ENCODE peak calls at places on chromosome 4, in four cellular contexts. J, G, U and T are unnamed samples.

GRCh38 chr4:108301583-108302256 is 133.0 kb upstream of the LEF1 start:
- DNase-seq in J (no peak), G (no peak), U (no peak), T (no peak)

GRCh38 chr4:89382439-89382838 is 74.8 kb upstream of the GPRIN3 start:
- DNase-seq in J (no peak), G (no peak), U (no peak), T (no peak)

GRCh38 chr4:38491854-38492478 is 172.0 kb upstream of the KLF3 start:
- DNase-seq in J (no peak), G (no peak), U (no peak), T (no peak)

GRCh38 chr4:53477666-53478065 is 100.2 kb downstream of the FIP1L1 start:
- DNase-seq in J (no peak), G (no peak), U (no peak), T (no peak)

GRCh38 chr4:105620640-105621323 is 68.4 kb downstream of the ARHGEF38 start:
- DNase-seq in J (peak), G (peak), U (peak), T (peak)

GRCh38 chr4:178823673-178824072 is 1381.4 kb upstream of the AGA start:
- DNase-seq in J (no peak), G (no peak), U (no peak), T (no peak)

GRCh38 chr4:123232439-123232838 is 164.2 kb upstream of the SPRY1 start:
- DNase-seq in J (peak), G (peak), U (no peak), T (peak)

GRCh38 chr4:188374870-188375269 is 235.6 kb downstream of the TRIML1 start:
- DNase-seq in J (no peak), G (no peak), U (no peak), T (no peak)

GRCh38 chr4:104494822-104495559 is at the start of gene CXXC4:
- DNase-seq in J (peak), G (no peak), U (peak), T (peak)

GRCh38 chr4:62953752-62954151 is 1455.5 kb downstream of the TECRL start:
- DNase-seq in J (no peak), G (no peak), U (no peak), T (no peak)

GRCh38 chr4:158277558-158277957 is 67.3 kb downstream of the TMEM144 start:
- DNase-seq in J (no peak), G (no peak), U (no peak), T (no peak)

GRCh38 chr4:30828290-30828926 is 108.2 kb downstream of the PCDH7 start:
- DNase-seq in J (peak), G (no peak), U (no peak), T (peak)